ENCODE peak calls at places on chromosomes 13 and 19, in nine cellular contexts. V, B, S, J, C, O, T, P and N are unnamed samples.

GRCh38 chr13:35349052-35349451 is 127.4 kb downstream of the MAB21L1 start:
- DNase-seq in V (no peak), B (no peak), S (no peak), J (no peak), C (no peak), O (no peak), T (no peak), P (no peak), N (no peak)

GRCh38 chr19:8592231-8593009 is 15.2 kb upstream of the MYO1F start:
- DNase-seq in V (peak), B (peak), S (peak), J (peak), C (peak), O (peak), T (peak), P (peak), N (peak)

GRCh38 chr13:98187155-98187726 is 10.2 kb upstream of the RNF113B start:
- DNase-seq in V (no peak), B (no peak), S (no peak), J (no peak), C (no peak), O (no peak), T (no peak), P (no peak), N (no peak)

GRCh38 chr13:19888799-19889198 is 25.4 kb upstream of the ZMYM5 start:
- DNase-seq in V (no peak), B (no peak), S (no peak), J (no peak), C (no peak), O (no peak), T (peak), P (no peak), N (no peak)

GRCh38 chr13:62908321-62908720 is 1492.7 kb upstream of the PCDH20 start:
- DNase-seq in V (no peak), B (no peak), S (no peak), J (no peak), C (no peak), O (no peak), T (no peak), P (no peak), N (no peak)

GRCh38 chr19:5434970-5435641 is 20.1 kb upstream of the ZNRF4 start:
- DNase-seq in V (no peak), B (no peak), S (no peak), J (no peak), C (no peak), O (no peak), T (peak), P (peak), N (peak)

GRCh38 chr13:30222253-30222652 is 85.1 kb downstream of the KATNAL1 start:
- DNase-seq in V (no peak), B (no peak), S (no peak), J (no peak), C (no peak), O (no peak), T (no peak), P (no peak), N (no peak)

GRCh38 chr19:3403489-3404323 is 37.3 kb downstream of the NFIC start:
- DNase-seq in V (no peak), B (peak), S (no peak), J (peak), C (no peak), O (no peak), T (peak), P (no peak), N (peak)

GRCh38 chr19:45769821-45770191 is 754 bp upstream of the SIX5 start:
- DNase-seq in V (no peak), B (no peak), S (no peak), J (peak), C (no peak), O (no peak), T (no peak), P (peak), N (no peak)

GRCh38 chr13:88701551-88701950 is 1030.4 kb downstream of the SLITRK5 start:
- DNase-seq in V (no peak), B (no peak), S (no peak), J (no peak), C (no peak), O (no peak), T (no peak), P (no peak), N (peak)

GRCh38 chr19:47832723-47833122 is 11.0 kb downstream of the CRX start:
- DNase-seq in V (no peak), B (no peak), S (no peak), J (no peak), C (no peak), O (no peak), T (no peak), P (no peak), N (no peak)

GRCh38 chr19:30062331-30063183 is 120.5 kb downstream of the URI1 start:
- DNase-seq in V (no peak), B (no peak), S (no peak), J (peak), C (no peak), O (no peak), T (no peak), P (no peak), N (no peak)